ENCODE peak calls at places on chromosomes 6 and 20, in six cellular contexts. One of them, this sample, is unnamed.
A peak's percentile ranks its signal among the peaks of the same experiment; 100 is the strongest.

GRCh38 chr6:36666726-36667591 is 11.6 kb upstream of the CDKN1A start:
- DNase-seq in heart left ventricle: peak; percentile 55
- DNase-seq in heart right ventricle: peak; percentile 63
- DNase-seq in left ventricle myocardium inferior: peak; percentile 75
- DNase-seq in lower lobe of right lung: peak; percentile 83
- DNase-seq in AG04450: peak; percentile 89
- DNase-seq in this sample: peak; percentile 88

GRCh38 chr6:23533311-23533710 is 592.7 kb upstream of the NRSN1 start:
- DNase-seq in heart left ventricle: no peak
- DNase-seq in heart right ventricle: no peak
- DNase-seq in left ventricle myocardium inferior: no peak
- DNase-seq in lower lobe of right lung: no peak
- DNase-seq in AG04450: no peak
- DNase-seq in this sample: no peak

GRCh38 chr20:50471231-50471630 is 39.0 kb upstream of the PTPN1 start:
- DNase-seq in heart left ventricle: no peak
- DNase-seq in heart right ventricle: no peak
- DNase-seq in left ventricle myocardium inferior: no peak
- DNase-seq in lower lobe of right lung: no peak
- DNase-seq in AG04450: no peak
- DNase-seq in this sample: no peak

GRCh38 chr6:2231438-2231837 is 14.0 kb downstream of the GMDS start:
- DNase-seq in heart left ventricle: no peak
- DNase-seq in heart right ventricle: no peak
- DNase-seq in left ventricle myocardium inferior: no peak
- DNase-seq in lower lobe of right lung: no peak
- DNase-seq in AG04450: no peak
- DNase-seq in this sample: no peak

GRCh38 chr6:84549912-84550311 is 214.5 kb downstream of the TBX18 start:
- DNase-seq in heart left ventricle: no peak
- DNase-seq in heart right ventricle: no peak
- DNase-seq in left ventricle myocardium inferior: no peak
- DNase-seq in lower lobe of right lung: no peak
- DNase-seq in AG04450: no peak
- DNase-seq in this sample: peak; percentile 80

GRCh38 chr20:64167676-64168075 is 3.4 kb downstream of the MYT1 start:
- DNase-seq in heart left ventricle: no peak
- DNase-seq in heart right ventricle: no peak
- DNase-seq in left ventricle myocardium inferior: no peak
- DNase-seq in lower lobe of right lung: peak; percentile 11
- DNase-seq in AG04450: no peak
- DNase-seq in this sample: no peak

GRCh38 chr6:30344191-30344867 is 627 bp upstream of the RPP21 start:
- DNase-seq in heart left ventricle: no peak
- DNase-seq in heart right ventricle: no peak
- DNase-seq in left ventricle myocardium inferior: no peak
- DNase-seq in lower lobe of right lung: no peak
- DNase-seq in AG04450: no peak
- DNase-seq in this sample: no peak

GRCh38 chr20:22402990-22403859 is 181.1 kb downstream of the FOXA2 start:
- DNase-seq in heart left ventricle: no peak
- DNase-seq in heart right ventricle: no peak
- DNase-seq in left ventricle myocardium inferior: no peak
- DNase-seq in lower lobe of right lung: no peak
- DNase-seq in AG04450: no peak
- DNase-seq in this sample: peak; percentile 71

GRCh38 chr6:93644611-93645010 is 225.3 kb upstream of the EPHA7 start:
- DNase-seq in heart left ventricle: no peak
- DNase-seq in heart right ventricle: no peak
- DNase-seq in left ventricle myocardium inferior: no peak
- DNase-seq in lower lobe of right lung: no peak
- DNase-seq in AG04450: no peak
- DNase-seq in this sample: no peak

GRCh38 chr20:32497589-32498224 is 87.4 kb downstream of the NOL4L start:
- DNase-seq in heart left ventricle: no peak
- DNase-seq in heart right ventricle: no peak
- DNase-seq in left ventricle myocardium inferior: no peak
- DNase-seq in lower lobe of right lung: no peak
- DNase-seq in AG04450: no peak
- DNase-seq in this sample: peak; percentile 76

GRCh38 chr20:58544891-58545290 is 29.7 kb upstream of the APCDD1L start:
- DNase-seq in heart left ventricle: no peak
- DNase-seq in heart right ventricle: no peak
- DNase-seq in left ventricle myocardium inferior: no peak
- DNase-seq in lower lobe of right lung: no peak
- DNase-seq in AG04450: no peak
- DNase-seq in this sample: peak; percentile 11

DNA sequence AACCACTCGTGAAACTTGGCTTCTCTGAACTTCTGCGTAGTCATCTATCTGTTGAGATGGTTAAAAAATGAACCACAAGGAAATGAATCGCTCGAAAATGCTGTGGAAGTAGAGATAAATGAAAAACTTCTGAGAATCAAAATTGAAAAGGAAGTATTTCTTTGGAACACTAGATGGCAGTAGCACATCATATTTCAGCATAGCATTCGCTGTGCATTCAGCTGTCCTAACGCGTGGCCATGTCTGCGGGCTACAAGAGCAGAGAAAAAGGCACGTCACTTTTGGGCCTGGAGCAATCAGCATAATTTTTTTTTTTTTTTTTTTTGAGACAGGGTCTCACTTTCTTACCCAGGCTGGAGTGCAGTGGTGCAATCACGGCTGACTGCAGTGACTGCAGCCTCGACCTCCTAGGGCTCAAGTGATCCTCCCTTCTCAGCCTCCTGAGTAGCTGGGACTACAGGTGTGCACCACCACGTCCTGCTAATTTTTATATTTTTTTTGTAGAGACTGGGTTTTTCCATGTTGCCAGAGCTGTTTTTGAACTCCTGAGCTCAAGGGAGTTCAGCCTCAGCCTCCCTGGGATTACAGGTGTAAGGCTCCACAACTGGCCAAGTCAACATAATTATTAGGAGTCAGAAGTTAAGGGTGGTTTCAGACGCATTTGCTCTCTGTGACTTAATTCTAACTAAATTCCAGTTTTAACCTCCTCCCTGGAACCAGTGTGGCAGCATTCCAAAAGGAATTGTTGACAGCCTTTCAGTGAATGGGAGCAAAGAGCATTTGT is 8.8 kb upstream of the PERP start:
- DNase-seq in heart left ventricle: peak; percentile 24
- DNase-seq in heart right ventricle: peak; percentile 45
- DNase-seq in left ventricle myocardium inferior: no peak
- DNase-seq in lower lobe of right lung: peak; percentile 60
- DNase-seq in AG04450: peak; percentile 37
- DNase-seq in this sample: peak; percentile 72
- TF ChIP-seq CTCF in heart left ventricle: peak; percentile 77
- TF ChIP-seq CTCF in heart right ventricle: peak; percentile 73
- TF ChIP-seq CTCF in left ventricle myocardium inferior: peak; percentile 75
- TF ChIP-seq CTCF in lower lobe of right lung: peak; percentile 68
- TF ChIP-seq CTCF in AG04450: peak; percentile 65
- TF ChIP-seq CTCF in this sample: peak; percentile 88

DNA sequence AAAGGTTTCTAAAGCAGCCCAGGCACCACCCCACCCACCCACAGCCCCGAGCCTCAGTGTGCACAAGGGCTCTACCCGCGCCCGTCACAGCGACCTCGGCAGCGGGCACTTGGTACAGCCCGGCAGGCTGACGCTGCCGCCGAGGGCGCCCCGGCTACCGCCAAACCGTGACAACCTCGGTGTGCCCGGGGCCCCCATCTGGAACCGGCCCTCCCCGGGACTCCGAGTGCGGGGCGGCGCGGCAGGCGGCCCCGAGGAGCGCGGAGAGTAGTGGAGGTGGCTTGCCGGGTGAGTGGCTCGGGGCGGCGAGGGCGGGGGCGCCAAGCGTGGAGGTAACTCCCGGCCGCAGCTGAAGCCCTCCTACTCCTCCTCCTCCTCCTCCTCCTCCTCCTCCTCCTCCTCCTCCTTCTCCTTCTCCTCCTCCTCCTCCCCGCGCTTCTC is at the start of gene ISM1:
- DNase-seq in heart left ventricle: no peak
- DNase-seq in heart right ventricle: no peak
- DNase-seq in left ventricle myocardium inferior: no peak
- DNase-seq in lower lobe of right lung: peak; percentile 48
- DNase-seq in AG04450: no peak
- DNase-seq in this sample: peak; percentile 81
- H3K4me3 ChIP-seq in heart left ventricle: peak within 1 kb of the TSS; percentile 45
- H3K4me3 ChIP-seq in heart right ventricle: peak within 1 kb of the TSS; percentile 57
- H3K4me3 ChIP-seq in left ventricle myocardium inferior: peak within 1 kb of the TSS; percentile 71
- H3K4me3 ChIP-seq in lower lobe of right lung: peak within 1 kb of the TSS; percentile 62
- H3K4me3 ChIP-seq in AG04450: peak within 1 kb of the TSS; percentile 43
- H3K4me3 ChIP-seq in this sample: peak within 1 kb of the TSS; percentile 81

GRCh38 chr20:4246428-4246827 is 231.1 kb upstream of the RNF24 start:
- DNase-seq in heart left ventricle: no peak
- DNase-seq in heart right ventricle: no peak
- DNase-seq in left ventricle myocardium inferior: no peak
- DNase-seq in lower lobe of right lung: no peak
- DNase-seq in AG04450: no peak
- DNase-seq in this sample: no peak
- H3K27me3 ChIP-seq in heart left ventricle: peaks cover 68% of the 10 kb centered on the region
- H3K27me3 ChIP-seq in heart right ventricle: peaks cover 57% of the 10 kb centered on the region
- H3K27me3 ChIP-seq in left ventricle myocardium inferior: peaks cover 89% of the 10 kb centered on the region
- H3K27me3 ChIP-seq in lower lobe of right lung: peaks cover 52% of the 10 kb centered on the region
- H3K27me3 ChIP-seq in AG04450: peaks cover 6% of the 10 kb centered on the region
- H3K27me3 ChIP-seq in this sample: peaks cover 93% of the 10 kb centered on the region

GRCh38 chr6:113488812-113489685 is 368.1 kb upstream of the MARCKS start:
- DNase-seq in heart left ventricle: no peak
- DNase-seq in heart right ventricle: no peak
- DNase-seq in left ventricle myocardium inferior: no peak
- DNase-seq in lower lobe of right lung: no peak
- DNase-seq in AG04450: no peak
- DNase-seq in this sample: no peak
- TF ChIP-seq CTCF in heart left ventricle: no peak
- TF ChIP-seq CTCF in heart right ventricle: no peak
- TF ChIP-seq CTCF in left ventricle myocardium inferior: no peak
- TF ChIP-seq CTCF in lower lobe of right lung: no peak
- TF ChIP-seq CTCF in AG04450: no peak
- TF ChIP-seq CTCF in this sample: peak; percentile 81

GRCh38 chr6:52540286-52540902 is 36.5 kb downstream of the TRAM2 start:
- DNase-seq in heart left ventricle: no peak
- DNase-seq in heart right ventricle: no peak
- DNase-seq in left ventricle myocardium inferior: no peak
- DNase-seq in lower lobe of right lung: no peak
- DNase-seq in AG04450: no peak
- DNase-seq in this sample: no peak
- H3K4me3 ChIP-seq in heart left ventricle: no peak overlapping the region
- H3K4me3 ChIP-seq in heart right ventricle: no peak overlapping the region
- H3K4me3 ChIP-seq in left ventricle myocardium inferior: no peak overlapping the region
- H3K4me3 ChIP-seq in lower lobe of right lung: no peak overlapping the region
- H3K4me3 ChIP-seq in AG04450: no peak overlapping the region
- H3K4me3 ChIP-seq in this sample: no peak overlapping the region

GRCh38 chr20:41618807-41619294 is 674 bp upstream of the CHD6 start:
- DNase-seq in heart left ventricle: no peak
- DNase-seq in heart right ventricle: no peak
- DNase-seq in left ventricle myocardium inferior: no peak
- DNase-seq in lower lobe of right lung: no peak
- DNase-seq in AG04450: no peak
- DNase-seq in this sample: no peak
- H3K27me3 ChIP-seq in heart left ventricle: no peaks in the 10 kb centered on the region
- H3K27me3 ChIP-seq in heart right ventricle: no peaks in the 10 kb centered on the region
- H3K27me3 ChIP-seq in left ventricle myocardium inferior: no peaks in the 10 kb centered on the region
- H3K27me3 ChIP-seq in lower lobe of right lung: no peaks in the 10 kb centered on the region
- H3K27me3 ChIP-seq in AG04450: no peaks in the 10 kb centered on the region
- H3K27me3 ChIP-seq in this sample: no peaks in the 10 kb centered on the region

DNA sequence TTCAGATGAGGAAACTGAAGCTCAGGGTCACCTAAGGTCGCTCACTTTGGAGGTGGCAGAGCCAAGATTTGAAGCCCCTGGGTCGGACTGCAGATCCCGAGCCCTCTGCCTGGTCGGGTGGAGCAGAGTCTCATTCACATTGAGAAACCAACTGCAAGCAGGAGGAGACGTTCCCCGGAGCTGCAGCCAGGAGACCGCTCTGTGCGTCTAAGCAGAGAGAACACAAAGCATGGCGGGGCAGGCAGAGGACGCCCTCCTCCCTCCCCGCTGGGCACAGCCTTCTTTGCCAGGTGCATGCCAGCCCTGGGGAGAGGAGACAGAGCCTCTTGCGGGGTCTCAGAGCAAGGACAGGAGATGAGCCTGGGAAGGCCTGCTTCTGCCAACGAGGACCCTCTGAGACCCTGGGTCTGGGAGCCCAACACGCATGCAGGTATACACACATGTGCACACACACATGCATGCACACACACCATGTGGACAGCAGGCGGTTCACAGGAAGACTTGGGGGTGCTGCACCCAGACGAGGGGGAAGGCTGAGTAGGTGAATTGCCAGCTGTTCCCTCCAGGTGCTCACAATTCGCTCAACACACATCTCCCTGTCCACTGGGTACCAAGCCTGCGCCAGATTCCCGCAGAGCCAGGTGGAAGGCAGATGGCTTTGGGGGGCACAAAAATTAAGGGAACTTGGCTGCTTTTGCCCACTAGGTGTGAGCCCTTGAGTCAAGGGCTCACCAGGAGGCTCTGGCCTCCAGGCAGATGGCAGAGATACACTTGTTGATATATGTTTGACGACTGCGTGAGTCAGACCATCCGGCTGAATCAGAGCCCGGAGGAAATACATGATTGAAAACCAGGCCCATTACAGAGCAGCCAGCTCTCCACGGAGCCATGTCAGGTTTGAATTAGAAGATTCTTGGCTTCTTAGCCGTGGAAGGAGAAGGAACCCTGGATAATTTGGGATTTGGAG is 5.5 kb upstream of the NTSR1 start:
- DNase-seq in heart left ventricle: no peak
- DNase-seq in heart right ventricle: no peak
- DNase-seq in left ventricle myocardium inferior: no peak
- DNase-seq in lower lobe of right lung: no peak
- DNase-seq in AG04450: peak; percentile 72
- DNase-seq in this sample: no peak
- TF ChIP-seq CTCF in heart left ventricle: no peak
- TF ChIP-seq CTCF in heart right ventricle: no peak
- TF ChIP-seq CTCF in left ventricle myocardium inferior: no peak
- TF ChIP-seq CTCF in lower lobe of right lung: no peak
- TF ChIP-seq CTCF in AG04450: peak; percentile 59
- TF ChIP-seq CTCF in this sample: no peak

DNA sequence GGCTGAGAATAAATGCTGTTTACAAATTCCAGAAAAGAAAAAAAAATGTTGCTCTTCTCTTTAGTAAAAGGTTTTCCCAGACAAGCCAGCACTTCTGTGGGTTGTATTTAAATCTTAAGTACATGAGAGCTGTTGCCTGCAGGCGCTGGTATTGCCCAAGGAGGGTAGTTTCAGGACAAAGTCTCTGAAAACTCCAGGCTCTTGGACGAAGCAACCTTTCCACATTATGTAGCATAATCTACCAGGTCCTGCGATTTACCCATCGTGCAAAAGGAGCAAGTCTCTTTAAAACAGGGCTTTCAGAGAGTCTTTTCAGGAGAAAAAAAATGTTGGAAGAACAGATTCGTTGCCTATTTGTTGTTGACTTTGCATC is 65.6 kb downstream of the PLG start:
- DNase-seq in heart left ventricle: no peak
- DNase-seq in heart right ventricle: no peak
- DNase-seq in left ventricle myocardium inferior: no peak
- DNase-seq in lower lobe of right lung: no peak
- DNase-seq in AG04450: no peak
- DNase-seq in this sample: no peak
- H3K4me3 ChIP-seq in heart left ventricle: no peak overlapping the region
- H3K4me3 ChIP-seq in heart right ventricle: peak overlapping the region; percentile 44
- H3K4me3 ChIP-seq in left ventricle myocardium inferior: peak overlapping the region; percentile 60
- H3K4me3 ChIP-seq in lower lobe of right lung: peak overlapping the region; percentile 39
- H3K4me3 ChIP-seq in AG04450: no peak overlapping the region
- H3K4me3 ChIP-seq in this sample: peak overlapping the region; percentile 81